ENCODE peak calls at places on chromosomes 1 and 21, in four cellular contexts. J, K, Y and L are unnamed samples. For H3K27me3, the result is how much of the 10 kb centered on the place peaks cover.

GRCh38 chr21:34669149-34669879 is 520 bp downstream of the CLIC6 start:
- DNase-seq in K (peak), Y (no peak), J (peak), L (no peak)

GRCh38 chr1:42130061-42130460 is 23.1 kb upstream of the GUCA2B start:
- DNase-seq in J (no peak), K (no peak), Y (no peak), L (no peak)

GRCh38 chr1:108585343-108585742 is 25.4 kb downstream of the EEIG2 start:
- DNase-seq in Y (no peak), K (no peak), J (no peak), L (no peak)

GRCh38 chr1:197268012-197268411 is at the start of gene CRB1:
- DNase-seq in Y (no peak), J (peak), K (peak), L (no peak)

GRCh38 chr1:245409341-245410195 is 254.8 kb downstream of the KIF26B start:
- DNase-seq in K (no peak), J (no peak), Y (no peak), L (no peak)

GRCh38 chr1:209497729-209498128 is 85.8 kb upstream of the CAMK1G start:
- DNase-seq in K (no peak), J (peak), Y (no peak), L (no peak)

GRCh38 chr1:187032982-187033705 is 204.4 kb downstream of the PLA2G4A start:
- DNase-seq in K (no peak), Y (no peak), J (no peak), L (no peak)

GRCh38 chr1:33339413-33339812 is 18.5 kb upstream of the A3GALT2 start:
- DNase-seq in J (no peak), Y (no peak), K (no peak), L (no peak)

GRCh38 chr1:199954701-199955100 is 72.8 kb upstream of the NR5A2 start:
- DNase-seq in J (peak), Y (no peak), K (no peak), L (no peak)

GRCh38 chr21:46607605-46608004 is 2.7 kb upstream of the S100B start:
- DNase-seq in J (no peak), Y (no peak), K (no peak), L (no peak)

GRCh38 chr1:225961659-225962439 is 20.8 kb upstream of the LEFTY2 start:
- DNase-seq in J (no peak), K (no peak), Y (no peak), L (no peak)

GRCh38 chr1:152110860-152111514 is 4.3 kb downstream of the TCHH start:
- DNase-seq in K (peak), Y (peak), J (peak), L (peak)

GRCh38 chr1:110474444-110474843 is 23.5 kb downstream of the PROK1 start:
- DNase-seq in K (no peak), J (no peak), Y (no peak), L (no peak)

GRCh38 chr1:13901041-13901440 is 201.1 kb downstream of the PRDM2 start:
- DNase-seq in Y (no peak), K (no peak), J (no peak), L (no peak)

GRCh38 chr1:4603317-4604110 is 50.9 kb upstream of the AJAP1 start:
- DNase-seq in K (no peak), J (no peak), Y (no peak), L (no peak)

GRCh38 chr1:171470726-171471125 is 14.6 kb upstream of the PRRC2C start:
- DNase-seq in K (no peak), Y (no peak), J (no peak), L (no peak)

GRCh38 chr1:32208463-32208862 is 426 bp upstream of the DCDC2B start:
- DNase-seq in Y (no peak), K (no peak), J (no peak), L (no peak)

GRCh38 chr21:29738730-29739129 is 201.1 kb downstream of the GRIK1 start:
- DNase-seq in K (no peak), J (no peak), Y (no peak), L (no peak)

GRCh38 chr1:182259963-182260362 is 131.6 kb downstream of the GLUL start:
- DNase-seq in Y (no peak), K (no peak), J (no peak), L (no peak)

GRCh38 chr1:63294797-63295594 is 27.4 kb upstream of the FOXD3 start:
- DNase-seq in J (peak), K (no peak), Y (no peak), L (peak)

GRCh38 chr1:148308832-148309458 is 156.9 kb upstream of the NBPF11 start:
- DNase-seq in Y (no peak), J (peak), K (no peak), L (no peak)

GRCh38 chr1:110734146-110734680 is 59.5 kb upstream of the KCNA3 start:
- DNase-seq in Y (no peak), J (no peak), K (no peak), L (no peak)

GRCh38 chr1:13706058-13706457 is 6.1 kb downstream of the PRDM2 start:
- DNase-seq in K (no peak), J (no peak), Y (no peak), L (no peak)

GRCh38 chr1:176801553-176802020 is 338.6 kb downstream of the PAPPA2 start:
- DNase-seq in Y (no peak), K (no peak), J (no peak), L (no peak)

GRCh38 chr1:67605209-67605780 is 79.7 kb upstream of the GADD45A start:
- DNase-seq in Y (no peak), J (no peak), K (no peak), L (no peak)

GRCh38 chr1:84851839-84852238 is 41.2 kb downstream of the LPAR3 start:
- DNase-seq in K (no peak), Y (peak), J (no peak), L (no peak)

GRCh38 chr1:88741413-88741812 is 57.3 kb downstream of the PKN2 start:
- DNase-seq in J (no peak), K (no peak), Y (peak), L (no peak)

GRCh38 chr21:15036189-15036588 is 28.6 kb downstream of the NRIP1 start:
- DNase-seq in Y (no peak), K (no peak), J (no peak), L (no peak)

GRCh38 chr1:9827558-9828185 is 3.9 kb upstream of the CLSTN1 start:
- DNase-seq in J (peak), Y (no peak), K (no peak), L (no peak)

GRCh38 chr1:44707959-44708831 is 22.8 kb downstream of the RNU5D-1 start:
- DNase-seq in Y (peak), J (peak), K (no peak), L (peak)

GRCh38 chr1:208431721-208432120 is 187.5 kb upstream of the PLXNA2 start:
- DNase-seq in J (no peak), K (no peak), Y (peak), L (no peak)

GRCh38 chr1:25035523-25036116 is 105.5 kb upstream of the RUNX3 start:
- DNase-seq in J (no peak), K (no peak), Y (no peak), L (no peak)

GRCh38 chr1:25031966-25032667 is 102.0 kb upstream of the RUNX3 start:
- DNase-seq in Y (peak), J (no peak), K (no peak), L (no peak)

GRCh38 chr1:25034736-25035522 is 104.9 kb upstream of the RUNX3 start:
- DNase-seq in K (no peak), J (no peak), Y (no peak), L (no peak)

GRCh38 chr1:25033030-25033827 is 103.2 kb upstream of the RUNX3 start:
- DNase-seq in J (no peak), K (no peak), Y (no peak), L (no peak)

DNA sequence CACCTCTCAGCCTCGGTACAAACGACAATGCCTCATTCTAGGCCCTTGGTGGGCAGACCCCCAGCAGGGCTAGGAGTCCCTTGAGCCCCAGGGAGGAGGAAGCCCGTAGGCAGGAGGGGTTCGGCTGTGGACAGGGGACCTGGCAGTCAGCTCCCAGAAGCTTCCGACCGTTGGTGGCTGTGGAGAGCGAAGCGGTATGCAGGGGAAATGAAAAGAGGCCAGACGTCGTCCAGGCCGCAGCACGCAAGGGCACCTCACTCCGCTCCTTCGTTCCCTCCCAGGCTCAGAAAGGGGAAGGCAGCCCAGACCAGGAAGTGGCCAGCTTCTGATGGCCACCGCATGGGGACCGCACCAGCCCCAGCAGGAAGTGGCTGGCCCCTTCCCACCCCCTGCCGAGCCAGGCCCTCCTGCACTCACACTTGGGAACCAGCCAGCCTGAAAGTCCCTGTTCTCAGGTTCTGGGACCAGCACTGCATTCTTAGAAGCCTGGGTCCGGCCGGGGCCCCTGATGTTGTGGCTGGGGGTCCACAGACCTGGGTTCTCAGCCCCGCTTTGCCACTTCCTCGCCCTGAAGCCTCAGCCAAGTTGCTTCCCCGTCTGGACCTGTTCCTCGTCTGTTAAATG is 103.9 kb upstream of the RUNX3 start:
- DNase-seq in Y (no peak), J (no peak), K (no peak), L (no peak)
- H3K27me3 ChIP-seq in Y (under half), J (under half), K (under half), L (under half)

DNA sequence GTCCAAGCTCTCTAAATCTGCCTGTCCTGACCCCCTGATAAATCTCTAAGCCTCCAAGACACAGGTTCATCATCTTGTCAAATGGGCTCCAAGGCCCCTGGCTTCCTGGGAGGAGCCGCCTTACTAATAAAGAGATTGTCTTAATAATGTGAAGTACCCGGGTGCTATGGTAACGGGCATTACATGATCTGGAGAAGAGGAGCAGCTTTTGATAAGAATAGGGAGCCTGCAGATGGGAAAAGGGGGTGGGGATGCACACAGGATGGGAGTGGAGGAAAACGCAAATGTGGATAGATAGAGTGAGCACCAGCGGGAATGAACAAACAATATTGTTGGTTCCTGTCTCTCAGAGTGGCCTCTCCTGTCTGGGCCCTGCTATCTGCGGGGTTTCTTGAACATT is 11.9 kb upstream of the RXRG start:
- DNase-seq in Y (no peak), K (no peak), J (no peak), L (no peak)
- H3K27me3 ChIP-seq in Y (under half), K (under half), J (under half), L (under half)

DNA sequence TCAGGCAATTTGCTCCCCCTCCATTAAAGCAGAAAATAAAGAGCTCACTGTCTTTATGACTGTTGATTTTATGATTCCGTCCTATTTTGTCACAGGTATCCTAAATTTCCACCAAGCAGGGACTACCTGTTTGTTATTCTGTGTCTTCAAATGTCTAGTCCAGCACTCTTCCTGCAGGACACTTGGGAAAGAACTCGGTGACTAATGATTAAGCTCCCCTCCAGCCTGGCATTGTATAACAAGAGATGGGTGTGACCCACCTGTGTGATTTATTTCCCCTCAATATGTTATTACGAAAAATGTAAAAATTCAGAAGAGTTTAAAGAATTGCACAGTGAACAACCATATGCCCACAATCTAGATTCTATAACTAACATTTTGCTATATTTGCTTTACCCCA is 42.9 kb upstream of the LRRN2 start:
- DNase-seq in Y (no peak), J (no peak), K (no peak), L (no peak)
- H3K27me3 ChIP-seq in Y (under half), J (under half), K (under half), L (under half)

DNA sequence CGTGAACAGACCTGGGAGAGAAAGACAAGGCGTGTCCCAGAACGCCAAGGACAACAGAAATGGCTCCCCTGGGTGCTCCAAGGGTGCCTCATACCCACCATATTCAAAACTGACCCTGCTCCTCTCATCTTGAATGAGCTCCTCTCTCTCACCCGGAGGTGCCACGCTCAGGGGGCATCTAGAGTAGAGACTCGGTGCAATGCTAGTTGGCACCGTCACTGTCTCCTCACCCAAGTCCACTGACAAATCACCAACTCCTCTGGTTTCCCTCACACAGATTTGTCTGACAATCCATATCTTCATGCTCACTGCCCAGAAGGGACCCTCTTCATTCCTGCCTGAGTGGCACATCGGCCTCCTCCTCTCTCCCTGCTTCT is 5.0 kb downstream of the TMEM125 start:
- DNase-seq in Y (no peak), J (no peak), K (no peak), L (no peak)
- H3K27me3 ChIP-seq in Y (under half), J (under half), K (under half), L (under half)

DNA sequence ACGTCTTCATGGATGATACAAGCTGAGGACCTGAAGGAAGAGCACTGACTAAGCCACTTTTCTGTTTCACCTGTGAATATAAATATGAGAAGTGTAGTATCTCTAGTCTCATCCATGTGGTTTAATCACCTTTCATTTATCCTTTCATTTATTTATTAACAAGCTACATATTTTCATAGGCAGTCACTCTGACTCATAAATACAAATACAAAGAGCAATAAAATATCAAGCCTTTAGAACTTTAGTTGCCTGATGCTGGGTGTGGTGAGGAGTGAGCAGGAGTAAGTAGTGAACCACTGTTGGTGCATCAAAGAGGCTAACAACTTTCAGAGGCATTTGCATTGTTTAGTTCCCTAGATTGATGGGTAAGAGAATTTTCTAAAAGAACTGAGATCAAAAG is 269.0 kb upstream of the C1orf87 start:
- DNase-seq in K (no peak), Y (no peak), J (no peak), L (no peak)
- H3K27me3 ChIP-seq in K (under half), Y (under half), J (under half), L (under half)

GRCh38 chr1:19229229-19229628 is 19.2 kb upstream of the UBR4 start:
- DNase-seq in K (no peak), J (no peak), Y (no peak), L (no peak)
- H3K27me3 ChIP-seq in K (under half), J (under half), Y (under half), L (under half)

DNA sequence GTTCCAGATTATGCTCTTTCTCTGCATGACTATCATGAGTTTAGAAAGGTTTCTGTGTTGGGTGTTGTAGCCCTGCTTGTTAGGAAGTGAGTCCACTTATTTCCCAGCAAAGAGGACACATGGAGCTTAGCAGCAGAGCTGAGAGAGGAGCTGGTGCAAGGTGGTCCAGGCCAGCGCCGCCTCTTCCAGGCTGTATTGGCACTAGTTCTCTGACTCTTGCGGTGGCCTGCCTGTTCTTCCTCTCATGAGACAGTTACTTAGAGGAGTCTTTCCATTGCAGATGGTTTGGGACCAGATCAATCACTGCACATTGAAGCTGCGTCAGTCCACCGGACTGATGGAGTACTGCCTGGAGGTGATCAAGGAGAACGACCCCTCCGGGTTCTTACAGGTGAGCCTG is 38.0 kb downstream of the TRIM67 start:
- DNase-seq in Y (no peak), K (no peak), J (no peak), L (no peak)
- H3K27me3 ChIP-seq in Y (under half), K (under half), J (under half), L (under half)

GRCh38 chr1:150283260-150283659 is 906 bp downstream of the CIART start:
- DNase-seq in K (no peak), J (peak), Y (no peak), L (no peak)
- H3K27me3 ChIP-seq in K (under half), J (under half), Y (under half), L (under half)